ENCODE peak calls at places on chromosomes 1 and 21, in four cellular contexts. One of them, this sample, is unnamed.

GRCh38 chr1:237124856-237125462 is 83.0 kb downstream of the RYR2 start:
- ATAC-seq in Panc1: no peak
- ATAC-seq in HepG2: peak; percentile 72
- ATAC-seq in upper lobe of left lung: no peak
- ATAC-seq in this sample: no peak

GRCh38 chr1:165564561-165564960 is 20.8 kb downstream of the LRRC52 start:
- ATAC-seq in Panc1: no peak
- ATAC-seq in HepG2: no peak
- ATAC-seq in upper lobe of left lung: no peak
- ATAC-seq in this sample: no peak

GRCh38 chr1:59673575-59674467 is 140.9 kb upstream of the HOOK1 start:
- ATAC-seq in HepG2: no peak
- ATAC-seq in upper lobe of left lung: peak; percentile 91
- ATAC-seq in Panc1: no peak
- ATAC-seq in this sample: no peak

GRCh38 chr1:91054780-91055481 is 33.1 kb upstream of the ZNF644 start:
- ATAC-seq in upper lobe of left lung: no peak
- ATAC-seq in HepG2: no peak
- ATAC-seq in Panc1: no peak
- ATAC-seq in this sample: no peak

GRCh38 chr1:206693592-206693991 is 8.9 kb downstream of the MAPKAPK2 start:
- ATAC-seq in Panc1: peak; percentile 10
- ATAC-seq in upper lobe of left lung: no peak
- ATAC-seq in HepG2: no peak
- ATAC-seq in this sample: peak; percentile 23

GRCh38 chr1:204633665-204634064 is 51.9 kb downstream of the LRRN2 start:
- ATAC-seq in HepG2: no peak
- ATAC-seq in Panc1: no peak
- ATAC-seq in upper lobe of left lung: no peak
- ATAC-seq in this sample: no peak

GRCh38 chr1:32447469-32448185 is 17.2 kb upstream of the ZBTB8B start:
- ATAC-seq in Panc1: peak; percentile 71
- ATAC-seq in upper lobe of left lung: no peak
- ATAC-seq in HepG2: no peak
- ATAC-seq in this sample: no peak

GRCh38 chr1:193256019-193256418 is 69.6 kb upstream of the B3GALT2 start:
- ATAC-seq in HepG2: no peak
- ATAC-seq in upper lobe of left lung: no peak
- ATAC-seq in Panc1: no peak
- ATAC-seq in this sample: no peak

GRCh38 chr1:19504796-19505693 is 19.7 kb upstream of the CAPZB start:
- ATAC-seq in upper lobe of left lung: peak; percentile 86
- ATAC-seq in Panc1: no peak
- ATAC-seq in HepG2: no peak
- ATAC-seq in this sample: peak; percentile 83

GRCh38 chr1:179310721-179311120 is 17.1 kb downstream of the SOAT1 start:
- ATAC-seq in Panc1: no peak
- ATAC-seq in upper lobe of left lung: no peak
- ATAC-seq in HepG2: no peak
- ATAC-seq in this sample: peak; percentile 57

GRCh38 chr1:226884116-226884515 is 13.7 kb downstream of the PSEN2 start:
- ATAC-seq in Panc1: no peak
- ATAC-seq in HepG2: no peak
- ATAC-seq in upper lobe of left lung: no peak
- ATAC-seq in this sample: no peak

GRCh38 chr1:206658981-206659273 is 23.6 kb downstream of the DYRK3 start:
- ATAC-seq in Panc1: no peak
- ATAC-seq in HepG2: peak; percentile 18
- ATAC-seq in upper lobe of left lung: no peak
- ATAC-seq in this sample: no peak

GRCh38 chr1:96360036-96360795 is 361.4 kb upstream of the PTBP2 start:
- ATAC-seq in HepG2: no peak
- ATAC-seq in upper lobe of left lung: no peak
- ATAC-seq in Panc1: no peak
- ATAC-seq in this sample: no peak

GRCh38 chr21:21003701-21004100 is 5.5 kb downstream of the NCAM2 start:
- ATAC-seq in Panc1: no peak
- ATAC-seq in HepG2: no peak
- ATAC-seq in upper lobe of left lung: no peak
- ATAC-seq in this sample: no peak

GRCh38 chr1:62744594-62745577 is 39.0 kb upstream of the ATG4C start:
- ATAC-seq in Panc1: no peak
- ATAC-seq in HepG2: no peak
- ATAC-seq in upper lobe of left lung: no peak
- ATAC-seq in this sample: no peak

GRCh38 chr1:17355898-17356297 is 16.1 kb upstream of the PADI6 start:
- ATAC-seq in HepG2: peak; percentile 36
- ATAC-seq in upper lobe of left lung: no peak
- ATAC-seq in Panc1: no peak
- ATAC-seq in this sample: no peak

GRCh38 chr1:38533772-38534472 is 325.6 kb downstream of the RRAGC start:
- ATAC-seq in Panc1: no peak
- ATAC-seq in HepG2: no peak
- ATAC-seq in upper lobe of left lung: no peak
- ATAC-seq in this sample: no peak

GRCh38 chr1:59314776-59315528 is 18.1 kb downstream of the FGGY start:
- ATAC-seq in Panc1: no peak
- ATAC-seq in HepG2: no peak
- ATAC-seq in upper lobe of left lung: no peak
- ATAC-seq in this sample: no peak

GRCh38 chr1:185044981-185045792 is at the start of gene RNF2:
- ATAC-seq in HepG2: peak; percentile 92
- ATAC-seq in upper lobe of left lung: peak; percentile 93
- ATAC-seq in Panc1: peak; percentile 99
- ATAC-seq in this sample: peak; percentile 93

GRCh38 chr1:204254031-204254661 is 40.4 kb upstream of the GOLT1A start:
- ATAC-seq in Panc1: no peak
- ATAC-seq in HepG2: peak; percentile 96
- ATAC-seq in upper lobe of left lung: no peak
- ATAC-seq in this sample: peak; percentile 90

GRCh38 chr21:33985117-33986050 is 69.8 kb upstream of the ATP5PO start:
- ATAC-seq in upper lobe of left lung: peak; percentile 24
- ATAC-seq in HepG2: no peak
- ATAC-seq in Panc1: no peak
- ATAC-seq in this sample: no peak

GRCh38 chr1:151157067-151157531 is 650 bp downstream of the TNFAIP8L2 start:
- ATAC-seq in Panc1: no peak
- ATAC-seq in HepG2: no peak
- ATAC-seq in upper lobe of left lung: peak; percentile 48
- ATAC-seq in this sample: no peak

GRCh38 chr1:116842654-116843053 is 67.1 kb upstream of the PTGFRN start:
- ATAC-seq in HepG2: peak; percentile 61
- ATAC-seq in upper lobe of left lung: no peak
- ATAC-seq in Panc1: no peak
- ATAC-seq in this sample: no peak

GRCh38 chr1:3032970-3033794 is 11.9 kb downstream of the ACTRT2 start:
- ATAC-seq in Panc1: no peak
- ATAC-seq in HepG2: no peak
- ATAC-seq in upper lobe of left lung: no peak
- ATAC-seq in this sample: no peak

GRCh38 chr21:33843216-33843615 is 72.4 kb downstream of the ATP5PO start:
- ATAC-seq in HepG2: no peak
- ATAC-seq in upper lobe of left lung: no peak
- ATAC-seq in Panc1: no peak
- ATAC-seq in this sample: peak; percentile 56

GRCh38 chr1:59378621-59379020 is 81.7 kb downstream of the FGGY start:
- ATAC-seq in upper lobe of left lung: no peak
- ATAC-seq in HepG2: no peak
- ATAC-seq in Panc1: no peak
- ATAC-seq in this sample: no peak

GRCh38 chr1:201191723-201192477 is 1.3 kb downstream of the IGFN1 start:
- ATAC-seq in HepG2: no peak
- ATAC-seq in upper lobe of left lung: no peak
- ATAC-seq in Panc1: peak; percentile 71
- ATAC-seq in this sample: no peak

GRCh38 chr1:171801395-171801990 is 20.0 kb downstream of the METTL13 start:
- ATAC-seq in HepG2: peak; percentile 72
- ATAC-seq in Panc1: peak; percentile 59
- ATAC-seq in upper lobe of left lung: no peak
- ATAC-seq in this sample: peak; percentile 52

GRCh38 chr1:112307930-112308329 is 88.1 kb upstream of the CTTNBP2NL start:
- ATAC-seq in Panc1: no peak
- ATAC-seq in HepG2: no peak
- ATAC-seq in upper lobe of left lung: no peak
- ATAC-seq in this sample: no peak

GRCh38 chr1:57377731-57378139 is 46.1 kb downstream of the DAB1 start:
- ATAC-seq in upper lobe of left lung: no peak
- ATAC-seq in HepG2: no peak
- ATAC-seq in Panc1: no peak
- ATAC-seq in this sample: no peak

GRCh38 chr21:43338951-43339350 is 88.0 kb downstream of the SIK1 start:
- ATAC-seq in Panc1: no peak
- ATAC-seq in upper lobe of left lung: no peak
- ATAC-seq in HepG2: no peak
- ATAC-seq in this sample: no peak

GRCh38 chr1:246565751-246566127 is 322 bp downstream of the TFB2M start:
- ATAC-seq in upper lobe of left lung: peak; percentile 7
- ATAC-seq in HepG2: peak; percentile 27
- ATAC-seq in Panc1: peak; percentile 30
- ATAC-seq in this sample: peak; percentile 6

GRCh38 chr21:31612889-31613785 is 46.4 kb upstream of the SOD1 start:
- ATAC-seq in Panc1: no peak
- ATAC-seq in upper lobe of left lung: no peak
- ATAC-seq in HepG2: peak; percentile 53
- ATAC-seq in this sample: no peak

GRCh38 chr1:168606096-168606495 is 29.7 kb downstream of the XCL1 start:
- ATAC-seq in HepG2: no peak
- ATAC-seq in upper lobe of left lung: no peak
- ATAC-seq in Panc1: no peak
- ATAC-seq in this sample: no peak

GRCh38 chr1:247386217-247386616 is 29.8 kb upstream of the NLRP3 start:
- ATAC-seq in upper lobe of left lung: no peak
- ATAC-seq in HepG2: no peak
- ATAC-seq in Panc1: no peak
- ATAC-seq in this sample: no peak

GRCh38 chr1:247291835-247292561 is 36.1 kb downstream of the VN1R5 start:
- ATAC-seq in upper lobe of left lung: peak; percentile 38
- ATAC-seq in HepG2: peak; percentile 25
- ATAC-seq in Panc1: peak; percentile 47
- ATAC-seq in this sample: no peak

GRCh38 chr1:1337793-1338147 is 6.7 kb downstream of the TAS1R3 start:
- ATAC-seq in upper lobe of left lung: no peak
- ATAC-seq in Panc1: peak; percentile 62
- ATAC-seq in HepG2: no peak
- ATAC-seq in this sample: no peak

GRCh38 chr1:182829285-182829932 is 9.7 kb upstream of the DHX9 start:
- ATAC-seq in HepG2: no peak
- ATAC-seq in upper lobe of left lung: no peak
- ATAC-seq in Panc1: no peak
- ATAC-seq in this sample: no peak
- H3K36me3 ChIP-seq in HepG2: no peaks in the 10 kb centered on the region
- H3K36me3 ChIP-seq in upper lobe of left lung: peaks cover 12% of the 10 kb centered on the region
- H3K36me3 ChIP-seq in Panc1: no peaks in the 10 kb centered on the region
- H3K36me3 ChIP-seq in this sample: peaks cover 35% of the 10 kb centered on the region

GRCh38 chr1:147225193-147225730 is at the start of gene FMO5:
- ATAC-seq in Panc1: peak; percentile 96
- ATAC-seq in upper lobe of left lung: peak; percentile 96
- ATAC-seq in HepG2: peak; percentile 93
- ATAC-seq in this sample: peak; percentile 92
- TF ChIP-seq POLR2AphosphoS5 in Panc1: no peak
- TF ChIP-seq POLR2AphosphoS5 in upper lobe of left lung: peak; percentile 63
- TF ChIP-seq POLR2AphosphoS5 in HepG2: peak; percentile 88
- TF ChIP-seq POLR2AphosphoS5 in this sample: no peak

GRCh38 chr1:221085712-221086111 is 206.5 kb downstream of the HLX start:
- ATAC-seq in upper lobe of left lung: no peak
- ATAC-seq in HepG2: no peak
- ATAC-seq in Panc1: no peak
- ATAC-seq in this sample: peak; percentile 64

GRCh38 chr1:221093903-221094865 is 214.9 kb downstream of the HLX start:
- ATAC-seq in HepG2: no peak
- ATAC-seq in upper lobe of left lung: no peak
- ATAC-seq in Panc1: no peak
- ATAC-seq in this sample: no peak

GRCh38 chr1:221087919-221088318 is 208.7 kb downstream of the HLX start:
- ATAC-seq in upper lobe of left lung: no peak
- ATAC-seq in Panc1: no peak
- ATAC-seq in HepG2: no peak
- ATAC-seq in this sample: no peak

GRCh38 chr1:221089803-221090202 is 210.6 kb downstream of the HLX start:
- ATAC-seq in Panc1: no peak
- ATAC-seq in upper lobe of left lung: no peak
- ATAC-seq in HepG2: no peak
- ATAC-seq in this sample: no peak

DNA sequence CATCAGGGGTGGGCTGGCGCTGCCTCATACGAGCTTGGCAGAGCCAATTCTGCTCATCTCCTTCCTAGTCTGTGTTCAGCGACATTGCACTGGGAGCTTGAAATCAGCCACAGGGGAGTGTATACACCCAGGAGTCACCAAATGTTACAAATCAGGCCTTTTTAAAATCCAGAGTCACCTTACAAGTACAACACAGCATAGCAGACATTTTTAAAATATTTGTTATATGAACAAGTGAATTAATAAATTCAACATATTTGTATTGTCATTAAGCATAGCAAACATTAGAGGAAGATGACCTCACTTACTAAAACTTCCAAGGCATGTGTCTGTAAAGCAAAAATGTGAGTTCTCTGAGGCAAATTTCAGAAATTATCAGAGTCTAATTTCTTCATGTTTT is 210.0 kb downstream of the HLX start:
- ATAC-seq in upper lobe of left lung: no peak
- ATAC-seq in HepG2: no peak
- ATAC-seq in Panc1: no peak
- ATAC-seq in this sample: peak; percentile 31
- H3K27me3 ChIP-seq in upper lobe of left lung: no peaks in the 10 kb centered on the region
- H3K27me3 ChIP-seq in HepG2: no peaks in the 10 kb centered on the region
- H3K27me3 ChIP-seq in Panc1: no peaks in the 10 kb centered on the region
- H3K27me3 ChIP-seq in this sample: no peaks in the 10 kb centered on the region

DNA sequence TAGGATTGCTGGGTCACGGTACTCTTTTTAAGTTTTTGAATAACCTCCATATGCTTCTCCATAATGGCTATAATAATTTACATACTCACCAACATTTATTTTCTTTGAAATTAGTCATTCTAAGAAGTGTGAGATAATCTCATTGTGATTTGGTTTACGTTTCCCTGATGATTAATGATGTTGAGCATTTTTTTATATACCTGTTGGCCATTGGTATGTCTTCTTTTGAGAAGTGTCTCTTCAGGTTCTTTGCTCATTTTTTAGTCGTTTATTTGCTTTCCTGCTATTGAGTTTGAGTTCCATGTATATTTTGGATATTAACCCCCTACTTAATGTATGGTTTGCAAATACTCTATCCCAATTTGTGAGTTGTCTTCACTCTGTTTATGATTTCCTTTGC is 9.3 kb downstream of the RNF187 start:
- ATAC-seq in HepG2: no peak
- ATAC-seq in upper lobe of left lung: no peak
- ATAC-seq in Panc1: no peak
- ATAC-seq in this sample: no peak
- H3K36me3 ChIP-seq in HepG2: peaks cover 6% of the 10 kb centered on the region
- H3K36me3 ChIP-seq in upper lobe of left lung: peaks cover 37% of the 10 kb centered on the region
- H3K36me3 ChIP-seq in Panc1: no peaks in the 10 kb centered on the region
- H3K36me3 ChIP-seq in this sample: no peaks in the 10 kb centered on the region

GRCh38 chr1:47241114-47242113 is 9.4 kb upstream of the TAL1 start:
- ATAC-seq in HepG2: no peak
- ATAC-seq in upper lobe of left lung: peak; percentile 57
- ATAC-seq in Panc1: no peak
- ATAC-seq in this sample: peak; percentile 55
- TF ChIP-seq POLR2AphosphoS5 in HepG2: no peak
- TF ChIP-seq POLR2AphosphoS5 in upper lobe of left lung: peak; percentile 81
- TF ChIP-seq POLR2AphosphoS5 in Panc1: no peak
- TF ChIP-seq POLR2AphosphoS5 in this sample: no peak

This sample was measured in gastroesophageal sphincter.